ENCODE peak calls at places on chromosomes 16 and 17, in five cellular contexts. Z, N, X, U and E are unnamed samples.

GRCh38 chr16:9091867-9092281 is 430 bp downstream of the HAPSTR1 start:
- DNase-seq in Z (peak; percentile 75), N (no peak), X (peak; percentile 50), U (no peak), E (no peak)

GRCh38 chr17:81966343-81967243 is 5.6 kb upstream of the NOTUM start:
- DNase-seq in Z (peak; percentile 55), N (peak; percentile 80), X (no peak), U (no peak), E (no peak)

GRCh38 chr16:84438971-84439696 is 65.3 kb downstream of the MEAK7 start:
- DNase-seq in Z (no peak), N (peak; percentile 22), X (no peak), U (no peak), E (no peak)

GRCh38 chr17:30450125-30451027 is 26.8 kb upstream of the GOSR1 start:
- DNase-seq in Z (no peak), N (no peak), X (no peak), U (no peak), E (peak; percentile 51)

GRCh38 chr17:72417627-72418026 is 296.8 kb downstream of the SOX9 start:
- DNase-seq in Z (no peak), N (no peak), X (no peak), U (no peak), E (no peak)

GRCh38 chr16:17313085-17313611 is 157.6 kb downstream of the XYLT1 start:
- DNase-seq in Z (no peak), N (no peak), X (peak; percentile 21), U (no peak), E (no peak)

GRCh38 chr16:47777191-47777590 is 316.1 kb downstream of the PHKB start:
- DNase-seq in Z (no peak), N (no peak), X (no peak), U (no peak), E (peak; percentile 69)

GRCh38 chr17:63358111-63358839 is 87.8 kb downstream of the CYB561 start:
- DNase-seq in Z (no peak), N (no peak), X (no peak), U (no peak), E (peak; percentile 20)

GRCh38 chr16:3188675-3188924 is 596 bp downstream of the OR1F1 start:
- DNase-seq in Z (no peak), N (no peak), X (no peak), U (no peak), E (no peak)

GRCh38 chr17:82668024-82668630 is 19.9 kb upstream of the WDR45B start:
- DNase-seq in Z (no peak), N (no peak), X (no peak), U (no peak), E (no peak)

GRCh38 chr17:19336938-19337711 is 25.4 kb downstream of the B9D1 start:
- DNase-seq in Z (no peak), N (peak; percentile 47), X (no peak), U (no peak), E (no peak)

GRCh38 chr16:66523861-66524354 is 26.0 kb downstream of the TK2 start:
- DNase-seq in Z (peak; percentile 72), N (no peak), X (no peak), U (no peak), E (no peak)

GRCh38 chr17:64213995-64214507 is 49.0 kb downstream of the TEX2 start:
- DNase-seq in Z (no peak), N (no peak), X (no peak), U (no peak), E (no peak)

GRCh38 chr17:39928868-39929651 is 1.5 kb downstream of the LRRC3C start:
- DNase-seq in Z (peak; percentile 50), N (no peak), X (no peak), U (no peak), E (peak; percentile 97)

GRCh38 chr16:87017388-87018012 is 299.7 kb downstream of the C16orf95 start:
- DNase-seq in Z (no peak), N (peak; percentile 51), X (no peak), U (no peak), E (peak; percentile 62)

GRCh38 chr16:11114366-11115164 is 141.4 kb downstream of the SOCS1 start:
- DNase-seq in Z (no peak), N (no peak), X (no peak), U (no peak), E (no peak)

GRCh38 chr17:81453712-81454111 is 58.5 kb downstream of the BAHCC1 start:
- DNase-seq in Z (peak; percentile 60), N (no peak), X (no peak), U (no peak), E (no peak)

GRCh38 chr17:72516772-72517399 is 396.1 kb downstream of the SOX9 start:
- DNase-seq in Z (peak; percentile 64), N (peak; percentile 48), X (no peak), U (no peak), E (peak; percentile 29)

GRCh38 chr17:76556759-76557367 is 17.0 kb downstream of the PRCD start:
- DNase-seq in Z (no peak), N (peak; percentile 25), X (no peak), U (no peak), E (no peak)

GRCh38 chr16:84332975-84333684 is 35.2 kb upstream of the ATP2C2 start:
- DNase-seq in Z (no peak), N (no peak), X (no peak), U (no peak), E (no peak)

GRCh38 chr17:33452797-33453196 is 159.7 kb upstream of the ASIC2 start:
- DNase-seq in Z (no peak), N (no peak), X (no peak), U (no peak), E (no peak)

GRCh38 chr16:88059701-88060386 is 108.6 kb downstream of the BANP start:
- DNase-seq in Z (no peak), N (peak; percentile 1), X (no peak), U (no peak), E (no peak)

GRCh38 chr16:11327277-11328171 is 17.7 kb upstream of the RMI2 start:
- DNase-seq in Z (peak; percentile 81), N (no peak), X (no peak), U (no peak), E (no peak)

GRCh38 chr17:66508896-66509843 is 206.8 kb downstream of the PRKCA start:
- DNase-seq in Z (no peak), N (no peak), X (peak; percentile 43), U (no peak), E (peak; percentile 93)

GRCh38 chr17:48718781-48719641 is 3.3 kb downstream of the PRAC1 start:
- DNase-seq in Z (no peak), N (peak; percentile 64), X (no peak), U (no peak), E (no peak)

GRCh38 chr16:69169607-69170352 is 17.2 kb upstream of the SNTB2 start:
- DNase-seq in Z (no peak), N (no peak), X (no peak), U (no peak), E (no peak)
- H3K36me3 ChIP-seq in Z (peaks cover 11% of the 10 kb centered on the region), N (peaks cover 4% of the 10 kb centered on the region), X (peaks cover 18% of the 10 kb centered on the region), U (peaks cover 6% of the 10 kb centered on the region), E (peaks cover 12% of the 10 kb centered on the region)

GRCh38 chr16:27450836-27451341 is 48.9 kb downstream of the IL21R start:
- DNase-seq in Z (peak; percentile 78), N (no peak), X (no peak), U (no peak), E (no peak)
- H3K4me3 ChIP-seq in Z (no peak overlapping the region), N (no peak overlapping the region), X (no peak overlapping the region), U (no peak overlapping the region), E (no peak overlapping the region)

GRCh38 chr17:78652024-78652423 is 74.8 kb upstream of the DNAH17 start:
- DNase-seq in Z (no peak), N (no peak), X (no peak), U (no peak), E (no peak)
- TF ChIP-seq CTCF in Z (no peak), N (no peak), X (no peak), U (no peak), E (no peak)

GRCh38 chr16:30980434-30980833 is 4.6 kb upstream of the HSD3B7 start:
- DNase-seq in Z (no peak), N (no peak), X (no peak), U (no peak), E (no peak)

GRCh38 chr16:30976486-30976885 is 8.5 kb upstream of the HSD3B7 start:
- DNase-seq in Z (no peak), N (no peak), X (no peak), U (no peak), E (no peak)

GRCh38 chr16:30980068-30980371 is 5.0 kb upstream of the HSD3B7 start:
- DNase-seq in Z (no peak), N (no peak), X (no peak), U (no peak), E (no peak)

GRCh38 chr16:30979170-30980067 is 5.6 kb upstream of the HSD3B7 start:
- DNase-seq in Z (no peak), N (no peak), X (no peak), U (no peak), E (no peak)

GRCh38 chr16:30977502-30977901 is 7.5 kb upstream of the HSD3B7 start:
- DNase-seq in Z (no peak), N (peak; percentile 50), X (no peak), U (no peak), E (no peak)
- H3K36me3 ChIP-seq in Z (peaks cover 45% of the 10 kb centered on the region), N (no peaks in the 10 kb centered on the region), X (peaks cover 32% of the 10 kb centered on the region), U (peaks cover 61% of the 10 kb centered on the region), E (peaks cover 33% of the 10 kb centered on the region)

GRCh38 chr17:17835415-17836249 is 1.2 kb downstream of the SREBF1 start:
- DNase-seq in Z (no peak), N (no peak), X (no peak), U (no peak), E (no peak)
- H3K4me3 ChIP-seq in Z (peak overlapping the region; percentile 89), N (peak overlapping the region; percentile 82), X (no peak overlapping the region), U (peak overlapping the region; percentile 97), E (peak overlapping the region; percentile 96)